ENCODE peak calls at places on chromosome 4, in ten cellular contexts. One of them, this sample, is unnamed.
A peak's percentile ranks its signal among the peaks of the same experiment; 100 is the strongest.

GRCh38 chr4:174122705-174123104 is 160.8 kb downstream of the FBXO8 start:
- DNase-seq in brain microvascular endothelial cell: no peak
- DNase-seq in A549: no peak
- DNase-seq in cardiac muscle cell: no peak
- DNase-seq in AG04449: no peak
- DNase-seq in BJ: no peak
- DNase-seq in PC-9: no peak
- DNase-seq in heart left ventricle: no peak
- DNase-seq in left ventricle myocardium inferior: no peak
- DNase-seq in K562: no peak
- DNase-seq in this sample: no peak

GRCh38 chr4:169612869-169613859 is 781 bp upstream of the NEK1 start:
- DNase-seq in brain microvascular endothelial cell: peak; percentile 82
- DNase-seq in heart left ventricle: peak; percentile 69
- DNase-seq in A549: peak; percentile 77
- DNase-seq in K562: peak; percentile 33
- DNase-seq in AG04449: no peak
- DNase-seq in PC-9: peak; percentile 73
- DNase-seq in left ventricle myocardium inferior: peak; percentile 60
- DNase-seq in BJ: no peak
- DNase-seq in cardiac muscle cell: peak; percentile 77
- DNase-seq in this sample: no peak

GRCh38 chr4:64718091-64718490 is 308.8 kb upstream of the TECRL start:
- DNase-seq in cardiac muscle cell: no peak
- DNase-seq in heart left ventricle: no peak
- DNase-seq in BJ: no peak
- DNase-seq in PC-9: no peak
- DNase-seq in K562: no peak
- DNase-seq in left ventricle myocardium inferior: no peak
- DNase-seq in brain microvascular endothelial cell: no peak
- DNase-seq in A549: no peak
- DNase-seq in AG04449: no peak
- DNase-seq in this sample: no peak

GRCh38 chr4:1843852-1844251 is 12.1 kb downstream of the LETM1 start:
- DNase-seq in left ventricle myocardium inferior: peak; percentile 69
- DNase-seq in K562: peak; percentile 8
- DNase-seq in A549: no peak
- DNase-seq in BJ: no peak
- DNase-seq in AG04449: no peak
- DNase-seq in brain microvascular endothelial cell: no peak
- DNase-seq in PC-9: no peak
- DNase-seq in cardiac muscle cell: peak; percentile 42
- DNase-seq in heart left ventricle: peak; percentile 54
- DNase-seq in this sample: no peak

GRCh38 chr4:185280608-185281007 is 71.2 kb downstream of the SNX25 start:
- DNase-seq in PC-9: no peak
- DNase-seq in left ventricle myocardium inferior: no peak
- DNase-seq in brain microvascular endothelial cell: no peak
- DNase-seq in AG04449: no peak
- DNase-seq in cardiac muscle cell: no peak
- DNase-seq in K562: no peak
- DNase-seq in BJ: no peak
- DNase-seq in A549: no peak
- DNase-seq in heart left ventricle: no peak
- DNase-seq in this sample: no peak

GRCh38 chr4:88724406-88724805 is 26.8 kb upstream of the NAP1L5 start:
- DNase-seq in PC-9: no peak
- DNase-seq in AG04449: no peak
- DNase-seq in K562: no peak
- DNase-seq in A549: no peak
- DNase-seq in heart left ventricle: no peak
- DNase-seq in left ventricle myocardium inferior: no peak
- DNase-seq in BJ: no peak
- DNase-seq in brain microvascular endothelial cell: no peak
- DNase-seq in cardiac muscle cell: no peak
- DNase-seq in this sample: no peak

GRCh38 chr4:19936471-19936870 is 315.2 kb upstream of the SLIT2 start:
- DNase-seq in left ventricle myocardium inferior: no peak
- DNase-seq in brain microvascular endothelial cell: peak; percentile 78
- DNase-seq in A549: no peak
- DNase-seq in AG04449: peak; percentile 80
- DNase-seq in heart left ventricle: no peak
- DNase-seq in cardiac muscle cell: no peak
- DNase-seq in K562: no peak
- DNase-seq in BJ: peak; percentile 57
- DNase-seq in PC-9: no peak
- DNase-seq in this sample: no peak

GRCh38 chr4:13547563-13548041 is 3.3 kb upstream of the NKX3-2 start:
- DNase-seq in K562: no peak
- DNase-seq in heart left ventricle: no peak
- DNase-seq in PC-9: no peak
- DNase-seq in A549: no peak
- DNase-seq in brain microvascular endothelial cell: no peak
- DNase-seq in left ventricle myocardium inferior: no peak
- DNase-seq in BJ: no peak
- DNase-seq in cardiac muscle cell: peak; percentile 53
- DNase-seq in AG04449: no peak
- DNase-seq in this sample: no peak

GRCh38 chr4:84177831-84178230 is 321.3 kb downstream of the NKX6-1 start:
- DNase-seq in cardiac muscle cell: no peak
- DNase-seq in BJ: no peak
- DNase-seq in heart left ventricle: no peak
- DNase-seq in A549: no peak
- DNase-seq in brain microvascular endothelial cell: no peak
- DNase-seq in left ventricle myocardium inferior: no peak
- DNase-seq in K562: no peak
- DNase-seq in AG04449: no peak
- DNase-seq in PC-9: no peak
- DNase-seq in this sample: no peak

GRCh38 chr4:8739820-8740665 is 131.6 kb downstream of the HMX1 start:
- DNase-seq in BJ: no peak
- DNase-seq in A549: no peak
- DNase-seq in left ventricle myocardium inferior: no peak
- DNase-seq in heart left ventricle: no peak
- DNase-seq in K562: no peak
- DNase-seq in brain microvascular endothelial cell: no peak
- DNase-seq in AG04449: no peak
- DNase-seq in PC-9: no peak
- DNase-seq in cardiac muscle cell: no peak
- DNase-seq in this sample: no peak

GRCh38 chr4:17597517-17597916 is 16.9 kb upstream of the MED28 start:
- DNase-seq in AG04449: no peak
- DNase-seq in brain microvascular endothelial cell: no peak
- DNase-seq in cardiac muscle cell: no peak
- DNase-seq in PC-9: peak; percentile 26
- DNase-seq in BJ: no peak
- DNase-seq in left ventricle myocardium inferior: no peak
- DNase-seq in K562: no peak
- DNase-seq in heart left ventricle: no peak
- DNase-seq in A549: peak; percentile 34
- DNase-seq in this sample: no peak

GRCh38 chr4:142697303-142697702 is 148.8 kb downstream of the INPP4B start:
- DNase-seq in cardiac muscle cell: no peak
- DNase-seq in heart left ventricle: no peak
- DNase-seq in K562: no peak
- DNase-seq in A549: no peak
- DNase-seq in brain microvascular endothelial cell: no peak
- DNase-seq in PC-9: no peak
- DNase-seq in AG04449: no peak
- DNase-seq in left ventricle myocardium inferior: no peak
- DNase-seq in BJ: no peak
- DNase-seq in this sample: no peak

GRCh38 chr4:110902500-110902899 is 279.6 kb upstream of the PITX2 start:
- DNase-seq in A549: no peak
- DNase-seq in left ventricle myocardium inferior: no peak
- DNase-seq in cardiac muscle cell: no peak
- DNase-seq in BJ: no peak
- DNase-seq in AG04449: peak; percentile 56
- DNase-seq in brain microvascular endothelial cell: no peak
- DNase-seq in PC-9: no peak
- DNase-seq in K562: no peak
- DNase-seq in heart left ventricle: no peak
- DNase-seq in this sample: no peak

GRCh38 chr4:108175966-108176365 is 7.2 kb upstream of the LEF1 start:
- DNase-seq in brain microvascular endothelial cell: no peak
- DNase-seq in K562: no peak
- DNase-seq in AG04449: no peak
- DNase-seq in cardiac muscle cell: no peak
- DNase-seq in heart left ventricle: no peak
- DNase-seq in PC-9: no peak
- DNase-seq in BJ: no peak
- DNase-seq in A549: no peak
- DNase-seq in left ventricle myocardium inferior: no peak
- DNase-seq in this sample: no peak

GRCh38 chr4:6771229-6771671 is 11.3 kb upstream of the KIAA0232 start:
- DNase-seq in AG04449: no peak
- DNase-seq in heart left ventricle: peak; percentile 83
- DNase-seq in BJ: no peak
- DNase-seq in left ventricle myocardium inferior: peak; percentile 78
- DNase-seq in brain microvascular endothelial cell: no peak
- DNase-seq in A549: no peak
- DNase-seq in cardiac muscle cell: no peak
- DNase-seq in PC-9: peak; percentile 87
- DNase-seq in K562: no peak
- DNase-seq in this sample: no peak

GRCh38 chr4:109315818-109316217 is 13.4 kb upstream of the COL25A1 start:
- DNase-seq in brain microvascular endothelial cell: no peak
- DNase-seq in AG04449: no peak
- DNase-seq in left ventricle myocardium inferior: no peak
- DNase-seq in PC-9: no peak
- DNase-seq in A549: no peak
- DNase-seq in K562: peak; percentile 14
- DNase-seq in heart left ventricle: no peak
- DNase-seq in cardiac muscle cell: no peak
- DNase-seq in BJ: no peak
- DNase-seq in this sample: no peak
- TF ChIP-seq CTCF in brain microvascular endothelial cell: peak; percentile 58
- TF ChIP-seq CTCF in AG04449: peak; percentile 37
- TF ChIP-seq CTCF in left ventricle myocardium inferior: no peak
- TF ChIP-seq CTCF in PC-9: no peak
- TF ChIP-seq CTCF in A549: no peak
- TF ChIP-seq CTCF in K562: peak; percentile 44
- TF ChIP-seq CTCF in heart left ventricle: no peak
- TF ChIP-seq CTCF in cardiac muscle cell: no peak
- TF ChIP-seq CTCF in BJ: peak; percentile 21
- TF ChIP-seq CTCF in this sample: no peak

GRCh38 chr4:74932010-74932409 is 906 bp upstream of the PARM1 start:
- DNase-seq in K562: no peak
- DNase-seq in cardiac muscle cell: peak; percentile 12
- DNase-seq in heart left ventricle: no peak
- DNase-seq in BJ: no peak
- DNase-seq in A549: no peak
- DNase-seq in AG04449: no peak
- DNase-seq in PC-9: no peak
- DNase-seq in brain microvascular endothelial cell: no peak
- DNase-seq in left ventricle myocardium inferior: no peak
- DNase-seq in this sample: no peak

GRCh38 chr4:74933562-74934015 is 673 bp downstream of the PARM1 start:
- DNase-seq in AG04449: no peak
- DNase-seq in heart left ventricle: peak; percentile 18
- DNase-seq in K562: no peak
- DNase-seq in cardiac muscle cell: peak; percentile 14
- DNase-seq in A549: no peak
- DNase-seq in PC-9: peak; percentile 5
- DNase-seq in brain microvascular endothelial cell: no peak
- DNase-seq in BJ: no peak
- DNase-seq in left ventricle myocardium inferior: no peak
- DNase-seq in this sample: no peak

GRCh38 chr4:74932832-74933561 is at the start of gene PARM1:
- DNase-seq in brain microvascular endothelial cell: peak; percentile 82
- DNase-seq in K562: peak; percentile 64
- DNase-seq in AG04449: no peak
- DNase-seq in A549: peak; percentile 72
- DNase-seq in left ventricle myocardium inferior: peak; percentile 92
- DNase-seq in BJ: peak; percentile 2
- DNase-seq in heart left ventricle: peak; percentile 90
- DNase-seq in PC-9: peak; percentile 78
- DNase-seq in cardiac muscle cell: peak; percentile 93
- DNase-seq in this sample: peak; percentile 46

GRCh38 chr4:74934016-74934821 is 1.3 kb downstream of the PARM1 start:
- DNase-seq in left ventricle myocardium inferior: peak; percentile 21
- DNase-seq in brain microvascular endothelial cell: peak; percentile 34
- DNase-seq in K562: no peak
- DNase-seq in PC-9: peak; percentile 16
- DNase-seq in heart left ventricle: peak; percentile 22
- DNase-seq in AG04449: no peak
- DNase-seq in A549: no peak
- DNase-seq in BJ: no peak
- DNase-seq in cardiac muscle cell: peak; percentile 61
- DNase-seq in this sample: no peak

GRCh38 chr4:74934822-74935326 is 2.0 kb downstream of the PARM1 start:
- DNase-seq in brain microvascular endothelial cell: no peak
- DNase-seq in cardiac muscle cell: no peak
- DNase-seq in left ventricle myocardium inferior: no peak
- DNase-seq in A549: no peak
- DNase-seq in BJ: no peak
- DNase-seq in PC-9: no peak
- DNase-seq in heart left ventricle: peak; percentile 23
- DNase-seq in AG04449: no peak
- DNase-seq in K562: no peak
- DNase-seq in this sample: no peak
- H3K4me3 ChIP-seq in brain microvascular endothelial cell: no peak overlapping the region
- H3K4me3 ChIP-seq in cardiac muscle cell: peak overlapping the region; percentile 67
- H3K4me3 ChIP-seq in left ventricle myocardium inferior: peak overlapping the region; percentile 90
- H3K4me3 ChIP-seq in A549: no peak overlapping the region
- H3K4me3 ChIP-seq in BJ: no peak overlapping the region
- H3K4me3 ChIP-seq in PC-9: peak overlapping the region; percentile 77
- H3K4me3 ChIP-seq in heart left ventricle: peak overlapping the region; percentile 77
- H3K4me3 ChIP-seq in AG04449: no peak overlapping the region
- H3K4me3 ChIP-seq in K562: no peak overlapping the region
- H3K4me3 ChIP-seq in this sample: no peak overlapping the region

DNA sequence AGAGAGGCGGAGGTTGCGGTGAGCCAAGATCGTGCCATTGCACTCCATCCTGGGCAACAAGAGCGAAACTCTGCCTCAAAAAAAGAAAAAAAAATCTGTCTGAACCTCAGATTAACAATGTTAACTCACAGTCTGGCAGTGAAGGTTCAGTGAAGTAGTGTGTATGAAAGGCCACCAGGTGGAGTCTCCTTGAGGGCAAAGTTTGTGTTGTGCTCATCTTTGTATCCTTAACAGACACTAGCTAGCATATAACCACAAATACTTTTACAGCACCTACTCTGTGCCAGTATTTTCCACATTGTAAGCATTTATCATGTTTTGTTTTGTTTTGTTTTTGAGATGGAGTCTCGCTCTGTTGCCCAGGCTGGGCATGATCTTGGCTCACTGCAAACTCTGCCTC is 46.0 kb upstream of the MGST2 start:
- DNase-seq in heart left ventricle: no peak
- DNase-seq in BJ: no peak
- DNase-seq in PC-9: no peak
- DNase-seq in left ventricle myocardium inferior: no peak
- DNase-seq in A549: peak; percentile 55
- DNase-seq in brain microvascular endothelial cell: peak; percentile 24
- DNase-seq in AG04449: no peak
- DNase-seq in cardiac muscle cell: peak; percentile 23
- DNase-seq in K562: peak; percentile 18
- DNase-seq in this sample: no peak
- TF ChIP-seq CTCF in heart left ventricle: peak; percentile 14
- TF ChIP-seq CTCF in BJ: peak; percentile 57
- TF ChIP-seq CTCF in PC-9: peak; percentile 69
- TF ChIP-seq CTCF in left ventricle myocardium inferior: peak; percentile 56
- TF ChIP-seq CTCF in A549: peak; percentile 39
- TF ChIP-seq CTCF in brain microvascular endothelial cell: peak; percentile 74
- TF ChIP-seq CTCF in AG04449: peak; percentile 55
- TF ChIP-seq CTCF in cardiac muscle cell: peak; percentile 62
- TF ChIP-seq CTCF in K562: peak; percentile 59
- TF ChIP-seq CTCF in this sample: peak; percentile 67

GRCh38 chr4:76434901-76435688 is at the start of gene SHROOM3:
- DNase-seq in PC-9: no peak
- DNase-seq in cardiac muscle cell: peak; percentile 30
- DNase-seq in left ventricle myocardium inferior: no peak
- DNase-seq in AG04449: no peak
- DNase-seq in A549: no peak
- DNase-seq in BJ: no peak
- DNase-seq in heart left ventricle: no peak
- DNase-seq in K562: no peak
- DNase-seq in brain microvascular endothelial cell: peak; percentile 5
- DNase-seq in this sample: no peak
- H3K4me3 ChIP-seq in PC-9: no peak within 1 kb of the TSS
- H3K4me3 ChIP-seq in cardiac muscle cell: no peak within 1 kb of the TSS
- H3K4me3 ChIP-seq in left ventricle myocardium inferior: peak within 1 kb of the TSS; percentile 49
- H3K4me3 ChIP-seq in AG04449: no peak within 1 kb of the TSS
- H3K4me3 ChIP-seq in A549: no peak within 1 kb of the TSS
- H3K4me3 ChIP-seq in BJ: peak within 1 kb of the TSS; percentile 18
- H3K4me3 ChIP-seq in heart left ventricle: no peak within 1 kb of the TSS
- H3K4me3 ChIP-seq in K562: no peak within 1 kb of the TSS
- H3K4me3 ChIP-seq in brain microvascular endothelial cell: peak within 1 kb of the TSS; percentile 18
- H3K4me3 ChIP-seq in this sample: no peak within 1 kb of the TSS

This sample was measured in GM12864.